ENCODE peak calls at places on chromosomes 3 and 15, in seven cellular contexts. C is right atrium auricular region, D is brain microvascular endothelial cell, K is WERI-Rb-1, R is fibroblast of mammary gland, X is ovary, S is B cell. L is an unnamed sample.

GRCh38 chr3:187807086-187807862 is 62.0 kb upstream of the BCL6 start:
- DNase-seq in S (no peak), X (no peak), C (no peak), D (peak; percentile 36), R (peak; percentile 82), K (no peak), L (peak; percentile 74)

GRCh38 chr15:43132830-43133428 is 457 bp upstream of the TMEM62 start:
- DNase-seq in D (no peak), C (no peak), R (no peak), X (no peak), S (no peak), K (peak; percentile 10), L (no peak)

GRCh38 chr3:111971533-111971932 is 7.3 kb upstream of the ABHD10 start:
- DNase-seq in R (no peak), D (no peak), S (no peak), C (no peak), K (peak; percentile 29), X (peak; percentile 36), L (no peak)

GRCh38 chr15:66955871-66956585 is 109.4 kb upstream of the SMAD3 start:
- DNase-seq in R (peak; percentile 57), K (no peak), X (no peak), D (peak; percentile 25), C (no peak), S (no peak), L (peak; percentile 54)

GRCh38 chr15:42133892-42134502 is 22.4 kb downstream of the PLA2G4F start:
- DNase-seq in D (no peak), X (no peak), R (peak; percentile 30), S (no peak), K (peak; percentile 88), C (peak; percentile 36), L (peak; percentile 35)

GRCh38 chr3:59425942-59426341 is 376.1 kb upstream of the CFAP20DC start:
- DNase-seq in X (no peak), C (no peak), D (no peak), S (no peak), K (no peak), R (no peak), L (no peak)

GRCh38 chr3:10697918-10698317 is 118.1 kb upstream of the SLC6A11 start:
- DNase-seq in C (no peak), S (no peak), R (no peak), X (no peak), D (peak; percentile 12), K (peak; percentile 79), L (peak; percentile 8)

GRCh38 chr15:39075311-39075710 is 505.6 kb upstream of the THBS1 start:
- DNase-seq in C (no peak), S (no peak), K (no peak), X (no peak), D (no peak), R (peak; percentile 25), L (peak; percentile 56)

GRCh38 chr15:51060058-51060598 is 34.6 kb downstream of the TNFAIP8L3 start:
- DNase-seq in K (no peak), R (no peak), D (no peak), X (no peak), S (no peak), C (no peak), L (no peak)

GRCh38 chr15:81157195-81157938 is 23.3 kb downstream of the CFAP161 start:
- DNase-seq in S (no peak), X (no peak), R (peak; percentile 71), C (no peak), K (no peak), D (no peak), L (no peak)

GRCh38 chr3:61848885-61849284 is 287.5 kb downstream of the PTPRG start:
- DNase-seq in K (no peak), X (no peak), C (no peak), R (peak; percentile 97), S (no peak), D (no peak), L (peak; percentile 31)

GRCh38 chr3:8481380-8481779 is 20.2 kb upstream of the LMCD1 start:
- DNase-seq in D (no peak), K (no peak), R (peak; percentile 32), X (no peak), C (no peak), S (no peak), L (no peak)

GRCh38 chr3:149971403-149972075 is 844 bp upstream of the PFN2 start:
- DNase-seq in D (peak; percentile 62), S (no peak), R (peak; percentile 71), X (no peak), C (peak; percentile 60), K (peak; percentile 62), L (peak; percentile 61)

GRCh38 chr3:177427096-177427495 is 229.8 kb upstream of the TBL1XR1 start:
- DNase-seq in R (no peak), C (no peak), D (no peak), K (no peak), S (no peak), X (no peak), L (no peak)

GRCh38 chr3:172856766-172857742 is 106.5 kb downstream of the ECT2 start:
- DNase-seq in R (no peak), X (no peak), C (peak; percentile 63), D (peak; percentile 22), K (no peak), S (no peak), L (no peak)

GRCh38 chr15:74421302-74422245 is 12.2 kb downstream of the SEMA7A start:
- DNase-seq in S (no peak), C (no peak), D (no peak), R (no peak), K (no peak), X (no peak), L (no peak)

GRCh38 chr15:29208352-29208751 is 61.3 kb downstream of the NSMCE3 start:
- DNase-seq in D (peak; percentile 10), K (no peak), R (no peak), C (no peak), X (no peak), S (no peak), L (no peak)

GRCh38 chr15:44565387-44566169 is 28.6 kb downstream of the EIF3J start:
- DNase-seq in K (no peak), X (no peak), S (no peak), D (no peak), R (no peak), C (no peak), L (no peak)

GRCh38 chr3:64163019-64163754 is 62.1 kb downstream of the PRICKLE2 start:
- DNase-seq in S (no peak), K (no peak), X (no peak), R (no peak), C (no peak), D (no peak), L (no peak)

GRCh38 chr3:190227064-190227463 is 95.2 kb downstream of the CLDN1 start:
- DNase-seq in S (no peak), K (no peak), R (no peak), D (no peak), X (no peak), C (no peak), L (no peak)

GRCh38 chr3:170766253-170766652 is 103.7 kb downstream of the RPL22L1 start:
- DNase-seq in X (no peak), K (no peak), C (no peak), R (no peak), S (no peak), D (no peak), L (no peak)

GRCh38 chr3:40369716-40370115 is 17.3 kb upstream of the ENTPD3 start:
- DNase-seq in X (no peak), D (no peak), S (no peak), C (no peak), K (no peak), R (no peak), L (no peak)
- TF ChIP-seq CTCF in X (no peak), D (no peak), S (no peak), C (no peak), K (no peak), R (no peak), L (no peak)

DNA sequence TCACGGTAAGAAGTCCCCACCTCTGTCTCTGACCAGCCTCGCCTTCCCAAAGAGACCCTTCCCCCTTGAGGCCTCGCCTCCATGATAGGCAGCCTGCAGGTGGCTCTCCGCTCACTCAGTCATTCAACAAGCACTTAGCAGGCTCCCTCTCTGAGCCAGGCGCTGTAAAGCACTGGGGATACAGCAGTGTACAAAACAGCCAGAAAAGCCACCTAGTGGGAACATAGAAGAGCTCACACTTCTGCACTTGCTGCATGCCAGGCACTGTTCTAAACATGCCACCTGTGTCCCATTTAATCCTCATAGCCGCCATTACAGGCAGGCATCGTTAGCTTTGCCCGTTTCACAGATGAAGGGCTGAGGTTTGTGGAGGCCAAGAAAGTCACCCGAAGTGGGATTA is 56.0 kb downstream of the SEMA3G start:
- DNase-seq in R (no peak), K (no peak), C (no peak), X (no peak), D (no peak), S (no peak), L (no peak)
- TF ChIP-seq CTCF in R (no peak), K (no peak), C (no peak), X (no peak), D (peak; percentile 24), S (no peak), L (no peak)

DNA sequence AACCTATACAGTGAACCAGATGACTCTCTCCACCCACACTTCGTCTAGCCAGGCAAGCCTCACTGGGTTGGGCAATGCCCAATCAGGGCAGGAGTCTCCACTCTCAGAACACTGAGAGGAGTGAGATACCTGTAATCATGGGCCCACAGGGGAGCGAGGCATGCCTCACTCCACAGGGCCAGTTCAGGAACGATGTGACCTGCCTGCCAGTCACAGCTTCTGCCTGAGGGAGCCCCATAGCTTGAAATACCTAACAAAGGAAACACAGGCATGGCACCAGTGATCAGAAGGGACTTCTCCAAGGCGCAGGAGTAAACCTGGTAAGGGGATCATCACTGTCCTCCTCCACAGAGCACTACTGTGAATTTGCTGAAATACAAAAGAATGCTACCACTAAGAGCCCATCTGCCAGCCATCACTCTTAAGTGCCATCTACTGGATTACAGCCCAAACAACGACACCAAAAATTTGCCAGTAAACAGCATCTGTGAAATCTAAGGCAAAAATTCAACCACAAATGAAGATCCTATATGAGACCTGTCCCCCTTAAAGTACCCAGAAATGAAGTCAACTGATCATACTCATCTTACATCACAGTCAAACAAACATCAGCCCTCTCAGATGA is 689.9 kb upstream of the SEMA6D start:
- DNase-seq in X (no peak), R (no peak), S (no peak), C (no peak), K (peak; percentile 9), D (no peak), L (no peak)
- TF ChIP-seq CTCF in X (no peak), R (no peak), S (no peak), C (no peak), K (peak; percentile 32), D (no peak), L (no peak)

GRCh38 chr3:18951333-18951732 is 197.0 kb upstream of the KCNH8 start:
- DNase-seq in K (no peak), C (no peak), R (no peak), X (no peak), S (no peak), D (no peak), L (no peak)

GRCh38 chr3:18946524-18946923 is 201.8 kb upstream of the KCNH8 start:
- DNase-seq in D (no peak), K (peak; percentile 24), S (no peak), C (no peak), X (no peak), R (no peak), L (no peak)
- TF ChIP-seq CTCF in D (no peak), K (peak; percentile 37), S (no peak), C (no peak), X (no peak), R (no peak), L (no peak)